ENCODE peak calls at places on chromosomes 11 and 22, in nine cellular contexts. U is activated naive CD4-positive, alpha-beta T cell; D is HTR-8/SVneo; L is heart right ventricle; Q is A172; C is NK-92 treated with Interleukin-12 subunit alpha and Interleukin-12 subunit beta, amount 100 ng/mL, for 24 hours; A is GM23338; Y is stimulated activated CD4-positive, alpha-beta T cell treated with anti-CD3 and anti-CD28 coated beads, TNF-alpha, amount 100 ng/mL, for 24 hours; E is neural crest cell. F is an unnamed sample.

GRCh38 chr11:27296406-27296994 is 66.5 kb downstream of the CCDC34 start:
- DNase-seq in U (no peak), D (peak; percentile 46), L (no peak), Q (peak; percentile 51), C (no peak), A (peak; percentile 80), Y (no peak), E (no peak), F (peak; percentile 52)

GRCh38 chr11:16889905-16890304 is 124.3 kb downstream of the PLEKHA7 start:
- DNase-seq in U (no peak), D (no peak), L (no peak), Q (no peak), C (no peak), A (no peak), Y (no peak), E (no peak), F (no peak)

GRCh38 chr11:34915136-34916013 is 804 bp downstream of the APIP start:
- DNase-seq in U (peak; percentile 26), D (peak; percentile 20), L (no peak), Q (no peak), C (no peak), A (no peak), Y (peak; percentile 1), E (no peak), F (no peak)

GRCh38 chr11:134498326-134499139 is 86.5 kb upstream of the B3GAT1 start:
- DNase-seq in U (no peak), D (no peak), L (no peak), Q (no peak), C (no peak), A (no peak), Y (no peak), E (no peak), F (no peak)

GRCh38 chr11:86818466-86819282 is 18.3 kb downstream of the PRSS23 start:
- DNase-seq in U (no peak), D (peak; percentile 64), L (peak; percentile 20), Q (peak; percentile 51), C (no peak), A (peak; percentile 85), Y (no peak), E (no peak), F (peak; percentile 54)

GRCh38 chr11:64514596-64514995 is 76.4 kb upstream of the SLC22A12 start:
- DNase-seq in U (no peak), D (no peak), L (no peak), Q (no peak), C (no peak), A (no peak), Y (no peak), E (no peak), F (no peak)

GRCh38 chr11:47268448-47269001 is 1.4 kb upstream of the MADD start:
- DNase-seq in U (no peak), D (no peak), L (no peak), Q (no peak), C (no peak), A (peak; percentile 39), Y (no peak), E (no peak), F (no peak)

GRCh38 chr11:116800610-116801009 is 8.9 kb upstream of the APOA5 start:
- DNase-seq in U (no peak), D (no peak), L (no peak), Q (no peak), C (no peak), A (no peak), Y (no peak), E (no peak), F (no peak)

GRCh38 chr22:28978158-28978557 is 83.5 kb downstream of the C22orf31 start:
- DNase-seq in U (no peak), D (no peak), L (peak; percentile 18), Q (peak; percentile 46), C (no peak), A (no peak), Y (no peak), E (no peak), F (peak; percentile 31)

GRCh38 chr11:133082453-133082781 is 449.9 kb downstream of the OPCML start:
- DNase-seq in U (no peak), D (no peak), L (peak; percentile 58), Q (no peak), C (no peak), A (peak; percentile 92), Y (no peak), E (no peak), F (no peak)

GRCh38 chr11:2940166-2940929 is 11.1 kb upstream of the PHLDA2 start:
- DNase-seq in U (no peak), D (peak; percentile 53), L (no peak), Q (peak; percentile 95), C (peak; percentile 60), A (peak; percentile 37), Y (no peak), E (no peak), F (peak; percentile 59)

GRCh38 chr22:38081941-38082828 is 1.8 kb downstream of the SLC16A8 start:
- DNase-seq in U (no peak), D (no peak), L (no peak), Q (no peak), C (no peak), A (peak; percentile 58), Y (no peak), E (no peak), F (no peak)